ENCODE peak calls at places on chromosomes 5 and 9, in six cellular contexts. G is H9, V is mesothelial cell of epicardium, I is mucosa of descending colon, J is fibroblast of the aortic adventitia, H is fibroblast of lung. S is an unnamed sample.

GRCh38 chr9:20618361-20618799 is 3.9 kb downstream of the MLLT3 start:
- DNase-seq in J (peak), H (peak), I (no peak), G (no peak), V (no peak), S (no peak)

GRCh38 chr5:72451771-72452505 is 55.3 kb downstream of the ZNF366 start:
- DNase-seq in H (peak), J (peak), G (no peak), V (no peak), I (no peak), S (no peak)

GRCh38 chr5:68995847-68996204 is 98.0 kb upstream of the SLC30A5 start:
- DNase-seq in G (no peak), H (peak), J (no peak), I (no peak), V (no peak), S (no peak)

GRCh38 chr9:135229701-135230385 is 142.4 kb downstream of the OLFM1 start:
- DNase-seq in J (no peak), H (no peak), G (peak), I (peak), V (no peak), S (no peak)

GRCh38 chr9:35350212-35350611 is 139.7 kb upstream of the RUSC2 start:
- DNase-seq in J (no peak), H (no peak), V (no peak), I (no peak), G (no peak), S (no peak)

GRCh38 chr5:176162206-176162605 is 76.0 kb upstream of the SIMC1 start:
- DNase-seq in G (no peak), V (no peak), I (no peak), J (peak), H (no peak), S (no peak)

GRCh38 chr9:136091582-136092352 is 3.3 kb downstream of the NACC2 start:
- DNase-seq in J (no peak), I (peak), H (no peak), V (no peak), G (no peak), S (no peak)

GRCh38 chr5:2758632-2759031 is 7.2 kb upstream of the IRX2 start:
- DNase-seq in H (no peak), J (no peak), I (no peak), V (no peak), G (no peak), S (no peak)

GRCh38 chr5:138900281-138900965 is 25.3 kb upstream of the LRRTM2 start:
- DNase-seq in G (no peak), I (no peak), V (no peak), H (peak), J (peak), S (no peak)

GRCh38 chr9:111622626-111623025 is 8.5 kb upstream of the DNAJC25 start:
- DNase-seq in J (peak), H (peak), G (no peak), V (no peak), I (no peak), S (peak)

GRCh38 chr9:79357185-79357584 is 214.6 kb upstream of the TLE4 start:
- DNase-seq in I (no peak), G (no peak), J (no peak), H (no peak), V (no peak), S (no peak)

GRCh38 chr5:16952968-16953671 is 17.0 kb upstream of the MYO10 start:
- DNase-seq in V (no peak), J (no peak), H (no peak), I (no peak), G (no peak), S (no peak)

GRCh38 chr9:134647359-134648115 is 5.9 kb downstream of the COL5A1 start:
- DNase-seq in I (peak), J (no peak), H (no peak), G (no peak), V (no peak), S (no peak)

GRCh38 chr5:59042683-59043082 is 459.8 kb downstream of the RAB3C start:
- DNase-seq in H (peak), G (no peak), V (no peak), I (peak), J (peak), S (no peak)

GRCh38 chr9:74379718-74380117 is 117.4 kb upstream of the RORB start:
- DNase-seq in V (no peak), I (no peak), J (peak), G (peak), H (no peak), S (no peak)

GRCh38 chr5:139100825-139101224 is 97.3 kb downstream of the SIL1 start:
- DNase-seq in G (no peak), I (no peak), V (no peak), H (peak), J (peak), S (no peak)

GRCh38 chr5:132353593-132353992 is 15.9 kb upstream of the SLC22A5 start:
- DNase-seq in I (no peak), J (no peak), G (no peak), H (no peak), V (no peak), S (no peak)

GRCh38 chr5:38751103-38751502 is 94.7 kb upstream of the OSMR start:
- DNase-seq in H (peak), I (no peak), V (no peak), J (no peak), G (no peak), S (no peak)

GRCh38 chr9:133202688-133203453 is 6.2 kb downstream of the OBP2B start:
- DNase-seq in H (no peak), G (no peak), J (no peak), V (peak), I (no peak), S (no peak)

GRCh38 chr9:15485836-15486678 is 24.7 kb downstream of the PSIP1 start:
- DNase-seq in J (peak), I (no peak), H (peak), V (no peak), G (no peak), S (no peak)

GRCh38 chr5:33755216-33755615 is 136.6 kb downstream of the ADAMTS12 start:
- DNase-seq in V (no peak), J (peak), I (no peak), G (no peak), H (peak), S (no peak)

GRCh38 chr5:133985540-133986180 is 17.2 kb upstream of the C5orf15 start:
- DNase-seq in J (no peak), G (no peak), I (no peak), H (no peak), V (no peak), S (no peak)

GRCh38 chr9:118701985-118702384 is 667.2 kb downstream of the BRINP1 start:
- DNase-seq in V (no peak), G (no peak), H (no peak), J (no peak), I (no peak), S (no peak)

GRCh38 chr5:51389326-51389581 is 6.0 kb downstream of the ISL1 start:
- DNase-seq in J (no peak), H (no peak), V (no peak), G (peak), I (no peak), S (no peak)

GRCh38 chr5:53431665-53432064 is 48.8 kb upstream of the FST start:
- DNase-seq in V (no peak), J (peak), G (no peak), H (no peak), I (no peak), S (no peak)

GRCh38 chr9:83154821-83155220 is 91.9 kb upstream of the RASEF start:
- DNase-seq in V (no peak), G (no peak), J (peak), H (no peak), I (no peak), S (no peak)

GRCh38 chr5:82918311-82919031 is 158.7 kb downstream of the TMEM167A start:
- DNase-seq in J (peak), V (no peak), I (no peak), H (no peak), G (no peak), S (no peak)

GRCh38 chr9:87445646-87446045 is 52.0 kb upstream of the DAPK1 start:
- DNase-seq in J (peak), I (no peak), H (peak), G (peak), V (no peak), S (no peak)

GRCh38 chr5:67577424-67577823 is 380.8 kb upstream of the CD180 start:
- DNase-seq in H (peak), G (no peak), J (peak), V (no peak), I (no peak), S (no peak)

GRCh38 chr9:94806307-94806893 is 79.9 kb downstream of the AOPEP start:
- DNase-seq in G (no peak), I (no peak), H (no peak), J (no peak), V (no peak), S (no peak)

GRCh38 chr5:68033961-68034581 is 181.5 kb upstream of the PIK3R1 start:
- DNase-seq in I (no peak), V (peak), J (peak), G (no peak), H (peak), S (no peak)

GRCh38 chr9:129138476-129139232 is 27.4 kb downstream of the PTPA start:
- DNase-seq in G (no peak), V (no peak), J (peak), H (peak), I (peak), S (no peak)

GRCh38 chr5:91382530-91383026 is 539 bp downstream of the ARRDC3 start:
- DNase-seq in G (no peak), I (peak), J (peak), H (peak), V (no peak), S (no peak)

GRCh38 chr9:103904242-103904641 is 189.9 kb upstream of the SMC2 start:
- DNase-seq in J (no peak), H (no peak), V (no peak), I (no peak), G (no peak), S (no peak)

GRCh38 chr9:118990949-118991348 is 378.3 kb downstream of the BRINP1 start:
- DNase-seq in V (no peak), I (no peak), G (no peak), J (no peak), H (no peak), S (no peak)

GRCh38 chr9:79917417-79917816 is 345.7 kb downstream of the TLE4 start:
- DNase-seq in J (no peak), H (no peak), V (no peak), I (no peak), G (no peak), S (no peak)

GRCh38 chr9:38198140-38198539 is 129.1 kb upstream of the SHB start:
- DNase-seq in I (no peak), H (no peak), G (no peak), J (no peak), V (no peak), S (no peak)

GRCh38 chr9:16867571-16868311 is 2.7 kb downstream of the BNC2 start:
- DNase-seq in J (peak), G (no peak), H (peak), V (no peak), I (no peak), S (no peak)

GRCh38 chr5:4862500-4862899 is 277.6 kb upstream of the ADAMTS16 start:
- DNase-seq in H (peak), V (no peak), I (no peak), J (peak), G (no peak), S (no peak)

DNA sequence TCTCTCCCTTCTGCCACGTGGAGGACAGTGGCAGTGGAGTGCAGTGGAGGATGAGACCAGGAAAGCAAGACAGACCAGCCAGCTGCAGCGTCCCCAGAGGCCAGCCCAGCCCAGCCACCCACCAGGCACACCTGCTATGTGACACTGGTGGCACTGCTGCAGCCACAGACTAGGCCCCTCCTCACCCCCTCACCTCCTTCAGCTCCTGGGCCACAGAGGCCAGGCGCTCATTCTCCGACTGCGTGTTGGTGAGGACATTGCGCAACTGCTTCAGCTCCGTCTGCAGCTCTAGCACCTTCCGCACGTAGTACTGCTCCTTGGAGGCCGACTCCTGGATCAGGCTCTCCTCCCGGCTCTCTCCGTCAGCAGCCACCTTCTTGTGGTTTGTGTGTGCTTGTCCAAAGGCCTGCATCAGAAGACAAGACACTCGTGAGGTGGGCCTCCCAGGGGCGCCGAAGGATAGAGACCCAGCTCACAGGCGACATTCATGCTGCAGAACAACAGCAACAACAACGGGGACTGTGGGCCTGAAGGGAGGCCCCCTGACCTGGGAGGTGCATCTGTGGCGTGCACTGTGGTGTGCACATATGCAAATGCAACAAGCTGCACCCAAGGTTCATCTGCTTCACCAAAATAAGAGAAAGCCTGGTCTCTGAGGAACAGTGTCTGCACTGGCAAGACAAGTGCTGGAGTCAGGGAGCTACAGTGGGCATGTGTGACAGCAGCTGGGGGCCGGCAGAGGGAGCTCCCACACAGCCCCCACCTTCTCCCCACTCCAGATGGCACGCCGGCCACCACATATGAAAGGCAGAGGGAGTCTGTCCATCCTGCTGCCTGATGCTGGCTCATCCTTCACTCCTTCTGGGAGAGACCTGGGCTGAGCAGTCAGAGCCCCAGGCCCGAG is 35.5 kb downstream of the BICD2 start:
- DNase-seq in G (peak), J (no peak), I (no peak), H (no peak), V (no peak), S (no peak)
- TF ChIP-seq CTCF in G (peak), J (peak), I (no peak), H (no peak), V (no peak), S (no peak)

GRCh38 chr5:140794594-140795258 is at the start of gene PCDHA2:
- DNase-seq in H (peak), G (no peak), I (no peak), J (no peak), V (no peak), S (no peak)
- TF ChIP-seq CTCF in H (no peak), G (peak), I (no peak), J (no peak), V (no peak), S (no peak)

DNA sequence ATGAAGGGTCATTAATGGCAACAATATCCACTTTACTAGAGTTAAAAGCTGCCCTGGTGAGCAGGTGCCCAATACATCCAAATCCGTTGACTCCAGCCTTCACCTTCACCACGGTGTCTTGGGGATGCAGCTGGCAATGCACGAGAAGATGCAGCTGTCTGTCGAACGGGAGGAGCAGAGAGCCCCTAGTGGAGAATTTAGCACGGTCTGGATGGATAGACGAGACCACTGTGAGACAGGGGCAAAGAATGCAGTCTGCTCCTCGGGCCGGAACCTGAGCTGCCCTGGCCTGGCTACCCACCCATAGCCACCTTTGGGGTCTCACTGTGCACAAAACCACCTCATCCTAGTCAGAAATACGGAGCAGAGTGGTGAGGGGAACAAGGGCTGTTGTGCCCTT is 35.1 kb downstream of the ADRA1B start:
- DNase-seq in I (no peak), H (no peak), V (no peak), G (peak), J (no peak), S (no peak)
- TF ChIP-seq CTCF in I (no peak), H (peak), V (no peak), G (peak), J (peak), S (no peak)

DNA sequence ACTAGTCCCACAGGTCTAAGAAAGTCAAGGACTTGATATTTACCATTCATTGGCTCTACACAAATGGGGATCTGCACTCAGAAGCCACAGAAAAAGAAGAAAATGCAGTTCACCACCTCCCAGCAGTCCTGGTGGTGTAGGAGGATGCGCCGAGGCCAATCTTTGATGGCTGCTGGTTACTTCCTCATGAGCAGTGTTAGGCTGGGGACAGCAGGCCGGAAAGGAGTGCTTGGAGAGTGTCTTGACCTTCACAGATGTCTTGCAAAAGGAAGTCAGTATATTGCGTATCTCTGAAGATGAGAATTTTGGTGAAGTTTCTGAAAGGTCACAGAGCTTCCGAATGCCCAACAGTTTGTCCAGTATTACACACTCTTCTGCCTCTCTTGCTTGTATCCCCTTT is 597.0 kb downstream of the EBF1 start:
- DNase-seq in J (no peak), G (no peak), V (no peak), H (no peak), I (no peak), S (no peak)
- TF ChIP-seq CTCF in J (no peak), G (no peak), V (no peak), H (no peak), I (no peak), S (no peak)

GRCh38 chr9:7360513-7360912 is 439.1 kb downstream of the DMAC1 start:
- DNase-seq in G (peak), J (no peak), H (no peak), V (no peak), I (no peak), S (no peak)
- TF ChIP-seq CTCF in G (peak), J (no peak), H (no peak), V (no peak), I (no peak), S (no peak)

DNA sequence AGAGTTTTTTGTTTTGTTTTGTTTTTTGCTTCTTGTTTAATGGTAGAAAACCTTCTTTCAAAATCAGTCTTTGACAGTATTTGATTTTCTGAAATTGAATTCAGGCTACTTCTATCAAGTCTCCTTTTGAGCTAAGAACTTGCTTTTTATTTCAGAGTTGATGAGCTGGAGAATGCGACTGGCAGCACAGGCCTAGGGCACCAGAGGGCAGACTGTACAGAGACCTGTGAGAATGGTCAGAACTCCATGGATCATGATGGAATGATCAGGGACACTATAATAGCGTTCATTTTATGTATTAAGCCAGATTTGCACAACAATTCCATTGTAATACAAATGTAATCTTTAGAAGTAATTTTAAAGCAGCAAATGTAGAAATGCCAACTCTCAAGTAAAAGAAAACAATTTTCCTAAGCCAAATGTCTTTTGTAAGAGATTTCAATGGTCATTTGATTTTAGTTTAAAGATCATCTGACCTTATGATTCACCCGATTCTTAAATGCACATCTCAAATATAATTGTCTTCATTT is 902.4 kb downstream of the NR2F1-AS1 start:
- DNase-seq in H (peak), V (no peak), G (no peak), J (peak), I (no peak), S (no peak)
- TF ChIP-seq CTCF in H (peak), V (no peak), G (peak), J (peak), I (no peak), S (no peak)

DNA sequence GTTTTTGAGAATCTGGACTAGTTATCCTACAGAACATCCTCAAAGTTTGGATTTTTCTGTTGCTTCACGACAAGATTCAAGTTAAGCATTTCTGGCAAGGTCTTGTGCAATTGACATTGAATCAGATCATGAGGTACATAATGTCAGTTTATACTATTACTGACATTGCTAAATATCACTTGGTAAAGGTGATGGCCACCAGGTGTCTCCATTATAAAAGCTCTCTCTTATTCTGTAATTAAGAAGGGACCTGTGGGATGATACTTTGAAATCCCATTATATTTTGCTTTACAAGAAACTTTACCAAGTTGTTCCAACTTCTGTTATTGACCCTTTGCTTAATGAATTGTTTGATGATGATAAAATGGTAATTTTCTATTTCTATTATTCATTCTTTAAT is 131.0 kb upstream of the ASTN2 start:
- DNase-seq in I (no peak), H (no peak), V (no peak), G (no peak), J (no peak), S (no peak)
- TF ChIP-seq CTCF in I (no peak), H (no peak), V (no peak), G (peak), J (no peak), S (no peak)

GRCh38 chr5:136212252-136212721 is 19.3 kb upstream of the SMIM32 start:
- DNase-seq in G (peak), J (peak), H (peak), V (peak), I (no peak), S (peak)

GRCh38 chr5:136211282-136211681 is 18.3 kb upstream of the SMIM32 start:
- DNase-seq in J (no peak), I (no peak), V (no peak), H (no peak), G (no peak), S (no peak)

GRCh38 chr5:136215812-136216211 is 22.9 kb upstream of the SMIM32 start:
- DNase-seq in V (no peak), I (no peak), G (no peak), J (no peak), H (no peak), S (no peak)

GRCh38 chr5:136216230-136216629 is 23.3 kb upstream of the SMIM32 start:
- DNase-seq in H (no peak), I (no peak), G (no peak), J (no peak), V (no peak), S (no peak)

GRCh38 chr5:136213919-136214493 is 21.0 kb upstream of the SMIM32 start:
- DNase-seq in I (no peak), H (no peak), V (no peak), J (no peak), G (no peak), S (no peak)
- TF ChIP-seq CTCF in I (no peak), H (no peak), V (no peak), J (no peak), G (no peak), S (no peak)

GRCh38 chr5:135625061-135625460 is 46.3 kb upstream of the CXCL14 start:
- DNase-seq in H (no peak), I (no peak), G (no peak), J (no peak), V (no peak), S (no peak)
- TF ChIP-seq CTCF in H (no peak), I (no peak), G (no peak), J (no peak), V (no peak), S (no peak)